ENCODE peak calls at places on chromosomes 5 and 9, in six cellular contexts. B is cardiac muscle cell, J is fibroblast of pulmonary artery, G is fibroblast of the aortic adventitia, O is left ventricle myocardium inferior, X is heart left ventricle. E is an unnamed sample.

GRCh38 chr9:97237311-97237786 is 70.1 kb upstream of the CCDC180 start:
- DNase-seq in O (no peak), G (no peak), X (no peak), B (peak; percentile 13), J (no peak), E (peak; percentile 49)

GRCh38 chr9:107815782-107816181 is 326.2 kb upstream of the KLF4 start:
- DNase-seq in G (no peak), X (no peak), B (no peak), O (no peak), J (no peak), E (no peak)

GRCh38 chr5:73890569-73890968 is 264.6 kb downstream of the ARHGEF28 start:
- DNase-seq in O (no peak), B (no peak), X (no peak), J (no peak), G (no peak), E (no peak)

GRCh38 chr9:89410709-89411111 is 87.2 kb downstream of the SEMA4D start:
- DNase-seq in O (no peak), B (no peak), X (no peak), G (no peak), J (no peak), E (no peak)

GRCh38 chr5:9663891-9664290 is 33.7 kb upstream of the TAS2R1 start:
- DNase-seq in O (no peak), J (no peak), X (no peak), B (no peak), G (no peak), E (no peak)

GRCh38 chr9:28155067-28155466 is 581.8 kb upstream of the C9orf72 start:
- DNase-seq in X (no peak), G (no peak), J (no peak), B (no peak), O (no peak), E (no peak)

GRCh38 chr5:13624283-13625074 is 320.0 kb downstream of the DNAH5 start:
- DNase-seq in X (no peak), J (no peak), B (no peak), G (no peak), O (no peak), E (no peak)

GRCh38 chr9:69122391-69123141 is 51.5 kb upstream of the TJP2 start:
- DNase-seq in G (peak; percentile 96), B (peak; percentile 88), X (no peak), J (peak; percentile 88), O (no peak), E (no peak)

GRCh38 chr5:143432658-143433239 is 29.3 kb upstream of the NR3C1 start:
- DNase-seq in G (no peak), B (no peak), X (no peak), O (no peak), J (no peak), E (no peak)

GRCh38 chr5:32960340-32961065 is 249.4 kb downstream of the NPR3 start:
- DNase-seq in G (peak; percentile 28), X (no peak), B (no peak), O (no peak), J (peak; percentile 21), E (no peak)

GRCh38 chr5:82885657-82886389 is 191.4 kb downstream of the TMEM167A start:
- DNase-seq in J (no peak), X (no peak), G (peak; percentile 23), B (no peak), O (no peak), E (no peak)

GRCh38 chr5:20276061-20276958 is 288.3 kb upstream of the CDH18 start:
- DNase-seq in J (peak; percentile 85), G (peak; percentile 90), B (peak; percentile 74), O (no peak), X (no peak), E (peak; percentile 23)

DNA sequence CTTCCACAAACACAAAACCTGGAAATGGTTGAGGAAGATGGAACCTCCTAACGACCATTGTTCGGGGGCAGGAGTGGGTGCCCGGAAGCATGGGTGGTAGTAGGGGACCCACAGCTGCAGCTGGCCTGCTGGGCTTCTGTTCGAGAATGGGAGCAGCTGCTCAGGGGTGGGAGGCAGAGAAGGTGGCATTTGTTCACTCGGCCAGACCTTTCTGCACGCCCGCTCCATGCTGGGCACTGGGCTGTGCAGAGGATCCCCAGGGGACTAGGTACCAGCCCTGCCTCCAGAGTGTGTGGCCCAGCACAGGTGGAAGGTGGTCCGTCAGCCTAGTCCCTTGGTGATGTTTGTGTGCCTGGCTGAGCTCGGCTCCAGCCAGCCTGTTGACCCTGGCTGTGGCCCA is 4.6 kb downstream of the N4BP3 start:
- DNase-seq in J (no peak), G (no peak), O (no peak), B (no peak), X (no peak), E (no peak)
- H3K4me3 ChIP-seq in J (no peak overlapping the region), G (no peak overlapping the region), O (peak overlapping the region; percentile 72), B (no peak overlapping the region), X (no peak overlapping the region), E (no peak overlapping the region)

DNA sequence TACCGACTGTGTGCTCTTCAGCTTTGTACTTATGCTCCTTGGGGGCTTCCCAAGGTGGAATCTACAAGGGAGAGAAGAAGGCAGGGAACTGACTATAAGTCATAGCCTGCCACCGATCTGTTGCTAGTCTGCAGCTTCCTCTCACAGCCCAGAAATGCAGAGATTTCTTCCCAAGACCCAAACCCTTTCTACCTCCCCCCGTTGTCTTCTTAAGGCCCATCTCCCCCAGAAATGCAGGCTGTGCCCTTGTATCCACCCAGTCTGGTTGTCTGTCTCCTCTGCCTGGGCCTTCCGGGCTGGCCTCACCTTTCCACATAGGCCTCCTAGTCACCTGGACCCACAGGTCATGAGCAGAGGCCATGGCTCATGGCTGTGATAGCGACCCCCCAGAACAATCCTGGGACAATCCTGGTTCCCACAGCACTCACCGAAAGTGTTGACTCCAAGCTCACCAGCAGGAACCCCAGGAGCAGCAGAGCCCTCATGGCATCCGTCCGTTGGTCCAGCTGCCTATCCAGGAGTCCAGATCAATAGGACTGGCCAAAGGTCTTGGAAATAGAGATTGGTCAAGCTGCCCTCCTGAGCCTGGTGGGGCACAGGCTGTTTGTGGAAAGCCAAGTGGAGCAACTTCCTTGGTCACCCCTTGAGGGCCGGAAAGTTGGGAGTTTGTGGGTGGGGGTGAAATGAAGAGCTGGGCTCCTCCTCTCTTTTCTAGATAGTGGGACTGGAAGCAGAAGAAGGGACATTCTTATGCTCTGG is at the start of gene F12:
- DNase-seq in O (no peak), X (no peak), J (no peak), G (no peak), B (no peak), E (no peak)
- H3K4me3 ChIP-seq in O (no peak within 1 kb of the TSS), X (no peak within 1 kb of the TSS), J (no peak within 1 kb of the TSS), G (no peak within 1 kb of the TSS), B (no peak within 1 kb of the TSS), E (no peak within 1 kb of the TSS)

GRCh38 chr5:179243333-179243732 is 101.9 kb downstream of the ADAMTS2 start:
- DNase-seq in O (no peak), J (peak; percentile 84), G (peak; percentile 72), B (peak; percentile 81), X (no peak), E (no peak)

GRCh38 chr5:179242676-179243075 is 102.6 kb downstream of the ADAMTS2 start:
- DNase-seq in B (no peak), J (no peak), O (no peak), G (no peak), X (no peak), E (no peak)

GRCh38 chr5:179246227-179246626 is 99.0 kb downstream of the ADAMTS2 start:
- DNase-seq in X (no peak), O (no peak), J (no peak), B (no peak), G (no peak), E (no peak)

GRCh38 chr5:179241764-179242370 is 103.4 kb downstream of the ADAMTS2 start:
- DNase-seq in J (no peak), O (no peak), X (no peak), G (no peak), B (peak; percentile 22), E (no peak)

GRCh38 chr5:179244051-179244450 is 101.2 kb downstream of the ADAMTS2 start:
- DNase-seq in J (no peak), O (no peak), G (peak; percentile 76), X (no peak), B (peak; percentile 25), E (no peak)
- H3K4me3 ChIP-seq in J (no peak overlapping the region), O (no peak overlapping the region), G (no peak overlapping the region), X (no peak overlapping the region), B (no peak overlapping the region), E (no peak overlapping the region)

DNA sequence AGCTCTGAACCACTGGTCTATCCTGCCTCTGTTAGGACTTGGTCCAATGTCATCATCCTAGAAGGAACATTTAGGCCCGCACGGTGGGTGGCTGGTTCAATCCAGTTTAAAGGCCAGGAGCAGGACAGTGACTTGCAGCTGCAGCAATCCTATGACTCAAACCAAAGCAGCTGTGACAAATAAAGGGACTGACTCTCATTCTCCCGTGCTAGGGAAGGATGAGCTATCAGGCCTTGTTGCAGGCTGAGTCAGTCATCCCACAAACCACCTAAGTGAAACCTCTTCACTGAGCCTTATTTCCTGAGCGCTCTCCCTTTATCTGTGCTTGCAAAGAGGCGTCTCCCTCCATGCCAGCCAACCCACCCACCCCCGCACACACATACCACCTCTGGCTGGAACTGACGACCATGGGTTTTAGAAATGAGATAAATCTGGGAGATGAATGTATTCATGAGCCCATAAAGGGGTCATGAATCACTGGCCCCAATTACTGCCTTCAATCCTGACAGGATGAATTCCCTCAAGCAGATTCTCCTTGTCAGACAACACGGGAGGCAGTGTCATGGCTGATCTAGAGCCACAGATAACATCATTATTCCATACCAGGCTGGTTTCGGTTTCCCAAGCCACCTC is 93.4 kb downstream of the KCNIP1 start:
- DNase-seq in B (peak; percentile 18), J (no peak), O (no peak), G (peak; percentile 6), X (no peak), E (peak; percentile 60)
- H3K4me3 ChIP-seq in B (no peak overlapping the region), J (no peak overlapping the region), O (peak overlapping the region; percentile 19), G (no peak overlapping the region), X (no peak overlapping the region), E (no peak overlapping the region)

GRCh38 chr5:68534131-68534940 is 318.8 kb downstream of the PIK3R1 start:
- DNase-seq in J (peak; percentile 45), X (no peak), O (peak; percentile 25), G (peak; percentile 78), B (peak; percentile 81), E (no peak)
- H3K4me3 ChIP-seq in J (no peak overlapping the region), X (peak overlapping the region; percentile 16), O (peak overlapping the region; percentile 22), G (peak overlapping the region; percentile 29), B (no peak overlapping the region), E (peak overlapping the region; percentile 16)

E was measured in psoas muscle.